ENCODE peak calls at places on chromosomes 13 and 19, in eight cellular contexts. T is neural progenitor cell, N is fibroblast of lung, A is endothelial cell, Z is fibroblast of pulmonary artery, F is omental fat pad, U is hepatocyte, O is esophagus squamous epithelium. Q is an unnamed sample.

GRCh38 chr13:24511019-24511823 is 1.4 kb downstream of the PARP4 start:
- DNase-seq in T (peak; percentile 11), N (peak; percentile 97), A (no peak), Z (peak; percentile 88), F (no peak), U (peak; percentile 67), O (no peak), Q (peak; percentile 94)

GRCh38 chr19:3450796-3451411 is 29.4 kb downstream of the SMIM24 start:
- DNase-seq in T (no peak), N (peak; percentile 100), A (no peak), Z (peak; percentile 100), F (peak; percentile 72), U (peak; percentile 73), O (no peak), Q (peak; percentile 99)

GRCh38 chr19:326851-327250 is 17.7 kb downstream of the MIER2 start:
- DNase-seq in T (no peak), N (no peak), A (no peak), Z (no peak), F (no peak), U (no peak), O (no peak), Q (no peak)

GRCh38 chr13:112870737-112871287 is 98.2 kb upstream of the MCF2L start:
- DNase-seq in T (no peak), N (no peak), A (no peak), Z (no peak), F (no peak), U (no peak), O (no peak), Q (no peak)

GRCh38 chr13:110345266-110345665 is 38.2 kb downstream of the COL4A2 start:
- DNase-seq in T (no peak), N (no peak), A (no peak), Z (no peak), F (no peak), U (no peak), O (no peak), Q (no peak)

GRCh38 chr19:3868770-3869456 is at the start of gene ZFR2:
- DNase-seq in T (peak; percentile 80), N (no peak), A (peak; percentile 47), Z (no peak), F (no peak), U (peak; percentile 46), O (no peak), Q (no peak)

GRCh38 chr13:90258129-90258528 is 1089.4 kb upstream of the MIR17HG start:
- DNase-seq in T (no peak), N (no peak), A (no peak), Z (no peak), F (no peak), U (no peak), O (no peak), Q (no peak)

GRCh38 chr13:33723772-33724435 is 94.0 kb upstream of the RFC3 start:
- DNase-seq in T (peak; percentile 88), N (peak; percentile 80), A (peak; percentile 71), Z (peak; percentile 94), F (peak; percentile 41), U (peak; percentile 89), O (peak; percentile 13), Q (peak; percentile 95)

GRCh38 chr19:4867534-4868285 is at the start of gene PLIN3:
- DNase-seq in T (peak; percentile 95), N (peak; percentile 95), A (peak; percentile 97), Z (peak; percentile 96), F (peak; percentile 98), U (peak; percentile 98), O (peak; percentile 82), Q (peak; percentile 98)

GRCh38 chr13:27920677-27921420 is 1.0 kb downstream of the PDX1 start:
- DNase-seq in T (peak; percentile 60), N (no peak), A (peak; percentile 53), Z (peak; percentile 13), F (no peak), U (no peak), O (no peak), Q (peak; percentile 21)

GRCh38 chr13:48761256-48761655 is 107.5 kb downstream of the CYSLTR2 start:
- DNase-seq in T (no peak), N (no peak), A (no peak), Z (no peak), F (no peak), U (no peak), O (no peak), Q (peak; percentile 27)

GRCh38 chr13:61255035-61255796 is 160.4 kb downstream of the PCDH20 start:
- DNase-seq in T (peak; percentile 35), N (peak; percentile 11), A (peak; percentile 41), Z (peak; percentile 26), F (no peak), U (peak; percentile 12), O (no peak), Q (no peak)

GRCh38 chr13:110150384-110151091 is 156.4 kb downstream of the COL4A1 start:
- DNase-seq in T (no peak), N (peak; percentile 66), A (no peak), Z (peak; percentile 17), F (no peak), U (no peak), O (no peak), Q (no peak)

GRCh38 chr19:50203281-50204080 is at the start of gene MYH14:
- DNase-seq in T (peak; percentile 97), N (peak; percentile 3), A (no peak), Z (peak; percentile 3), F (peak; percentile 42), U (peak; percentile 96), O (no peak), Q (no peak)

GRCh38 chr13:113035209-113035800 is 66.3 kb downstream of the MCF2L start:
- DNase-seq in T (no peak), N (no peak), A (no peak), Z (no peak), F (no peak), U (no peak), O (no peak), Q (no peak)

DNA sequence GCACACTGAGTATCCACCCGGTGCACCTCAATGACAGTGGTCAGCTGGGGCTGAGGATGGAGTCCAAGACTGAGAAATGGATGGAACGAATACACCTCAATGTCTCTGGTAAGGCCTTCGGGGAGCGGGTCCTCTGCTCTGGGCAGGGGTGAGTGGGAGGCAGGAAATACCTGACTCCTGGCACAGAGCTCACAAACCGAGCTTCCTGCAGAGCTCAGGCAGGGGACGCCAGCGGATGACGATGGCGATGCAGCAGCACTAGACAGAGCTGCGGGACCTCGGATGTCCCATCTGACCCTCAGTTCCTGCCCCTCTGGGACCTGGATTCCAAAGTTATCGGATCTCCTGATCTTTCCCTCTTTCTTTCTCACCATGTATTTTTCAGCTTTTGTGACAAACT is 3.8 kb downstream of the CD22 start:
- DNase-seq in T (no peak), N (no peak), A (no peak), Z (no peak), F (no peak), U (no peak), O (no peak), Q (no peak)
- TF ChIP-seq CTCF in T (no peak), N (no peak), A (no peak), Z (no peak), F (no peak), U (no peak), O (no peak), Q (no peak)

GRCh38 chr19:54673222-54673621 is 10.4 kb downstream of the LILRB4 start:
- DNase-seq in T (no peak), N (no peak), A (no peak), Z (no peak), F (no peak), U (no peak), O (no peak), Q (no peak)

GRCh38 chr19:54677217-54677616 is 14.4 kb downstream of the LILRB4 start:
- DNase-seq in T (no peak), N (no peak), A (no peak), Z (no peak), F (no peak), U (no peak), O (no peak), Q (no peak)

GRCh38 chr19:54670576-54671347 is 8.0 kb downstream of the LILRB4 start:
- DNase-seq in T (no peak), N (no peak), A (no peak), Z (no peak), F (no peak), U (no peak), O (no peak), Q (no peak)

GRCh38 chr19:54668353-54668752 is 5.6 kb downstream of the LILRB4 start:
- DNase-seq in T (no peak), N (no peak), A (no peak), Z (no peak), F (no peak), U (no peak), O (no peak), Q (no peak)

DNA sequence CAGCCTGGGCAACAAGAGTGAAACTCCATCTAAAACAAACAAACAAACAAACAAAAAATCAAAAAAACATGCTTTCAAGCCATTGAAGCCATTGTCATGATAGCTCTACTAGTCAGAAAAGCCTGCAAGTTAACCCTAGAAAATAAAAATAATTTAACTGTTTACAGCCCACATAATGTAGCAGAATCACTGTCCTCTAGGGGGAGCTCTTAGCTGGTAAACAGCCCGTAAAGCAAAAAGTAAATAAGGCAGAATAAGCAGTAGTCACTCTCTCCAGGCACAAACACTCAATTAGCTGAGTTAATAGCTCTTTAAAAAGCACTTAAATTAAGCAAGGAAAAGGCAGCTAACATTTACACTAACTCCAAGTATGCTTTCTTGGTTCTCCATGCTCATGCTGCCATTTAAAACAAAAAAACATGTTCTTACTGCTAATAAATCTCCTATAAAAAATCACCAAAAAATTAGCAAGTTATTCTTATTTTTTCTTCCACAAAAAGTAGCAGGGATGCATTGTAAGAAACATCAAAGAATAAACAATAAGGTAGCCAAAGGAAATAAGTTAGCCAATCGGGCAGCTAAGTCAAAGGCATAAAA is 11.3 kb downstream of the LILRB4 start:
- DNase-seq in T (peak; percentile 55), N (no peak), A (no peak), Z (peak; percentile 46), F (no peak), U (no peak), O (no peak), Q (peak; percentile 41)
- TF ChIP-seq CTCF in T (peak; percentile 64), N (peak; percentile 21), A (peak; percentile 49), Z (peak; percentile 65), F (no peak), U (peak; percentile 27), O (no peak), Q (peak; percentile 55)

DNA sequence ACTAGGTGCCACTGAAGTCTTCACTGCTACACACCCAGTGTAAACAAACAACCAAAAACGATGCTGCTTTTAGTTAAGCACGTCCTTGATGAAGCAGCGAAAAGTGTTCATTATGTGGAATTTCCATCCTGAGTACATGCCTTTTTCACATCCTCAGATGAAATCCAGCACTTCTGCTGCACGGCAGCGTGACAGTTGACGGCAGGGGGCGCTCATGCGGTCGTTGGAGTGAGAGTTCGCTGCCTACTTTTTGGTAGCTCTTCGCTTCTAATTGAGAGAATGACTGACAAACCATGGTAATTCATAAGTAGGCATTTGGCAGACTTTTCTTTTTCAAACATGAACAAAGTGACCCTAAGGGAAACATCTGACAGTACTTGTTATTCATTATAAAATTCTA is 1124.9 kb downstream of the EFNB2 start:
- DNase-seq in T (peak; percentile 77), N (no peak), A (peak; percentile 78), Z (peak; percentile 51), F (no peak), U (peak; percentile 50), O (no peak), Q (peak; percentile 67)
- TF ChIP-seq CTCF in T (peak; percentile 85), N (peak; percentile 69), A (peak; percentile 80), Z (peak; percentile 68), F (no peak), U (peak; percentile 57), O (peak; percentile 21), Q (peak; percentile 88)

DNA sequence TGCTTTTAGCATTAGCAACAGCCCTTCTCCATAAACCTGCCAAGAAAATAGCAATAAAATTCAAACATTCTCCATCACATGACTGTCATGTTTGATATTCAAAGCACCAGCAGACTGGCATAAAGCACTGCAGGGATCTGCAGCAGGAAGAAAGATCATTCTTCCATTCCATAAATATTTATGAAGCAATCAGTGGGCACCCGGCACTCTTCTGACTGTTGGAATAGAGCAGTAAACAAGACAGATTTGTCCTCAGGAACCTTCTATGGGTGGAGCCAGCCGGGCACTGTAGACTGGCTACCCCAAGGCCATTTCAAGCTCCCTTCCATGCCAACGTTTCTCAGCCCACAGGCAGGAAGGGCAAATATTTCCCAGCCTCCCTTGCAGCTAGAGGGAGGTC is 25.5 kb downstream of the PLA2G4C start:
- DNase-seq in T (no peak), N (no peak), A (no peak), Z (no peak), F (no peak), U (no peak), O (no peak), Q (no peak)
- TF ChIP-seq CTCF in T (no peak), N (no peak), A (no peak), Z (no peak), F (no peak), U (no peak), O (no peak), Q (no peak)

Q was measured in choroid plexus epithelial cell.